ENCODE peak calls at places on chromosomes 4 and X, in seven cellular contexts. One of them, this sample, is unnamed.

GRCh38 chr4:88765729-88766128 is 68.1 kb upstream of the NAP1L5 start:
- DNase-seq in epithelial cell of proximal tubule: peak
- DNase-seq in hepatocyte: no peak
- DNase-seq in left ventricle myocardium inferior: peak
- DNase-seq in GM23338: no peak
- DNase-seq in kidney: no peak
- DNase-seq in fibroblast of mammary gland: peak
- DNase-seq in this sample: no peak

GRCh38 chr4:122705035-122705434 is 27.5 kb upstream of the BBS12 start:
- DNase-seq in left ventricle myocardium inferior: no peak
- DNase-seq in epithelial cell of proximal tubule: no peak
- DNase-seq in fibroblast of mammary gland: no peak
- DNase-seq in GM23338: no peak
- DNase-seq in kidney: no peak
- DNase-seq in hepatocyte: no peak
- DNase-seq in this sample: no peak

GRCh38 chr4:149166365-149166764 is 649.3 kb downstream of the IQCM start:
- DNase-seq in epithelial cell of proximal tubule: no peak
- DNase-seq in left ventricle myocardium inferior: no peak
- DNase-seq in hepatocyte: no peak
- DNase-seq in fibroblast of mammary gland: no peak
- DNase-seq in kidney: no peak
- DNase-seq in GM23338: no peak
- DNase-seq in this sample: no peak

GRCh38 chrX:8688776-8689175 is 43.2 kb downstream of the ANOS1 start:
- DNase-seq in hepatocyte: no peak
- DNase-seq in epithelial cell of proximal tubule: no peak
- DNase-seq in GM23338: peak
- DNase-seq in left ventricle myocardium inferior: no peak
- DNase-seq in kidney: no peak
- DNase-seq in fibroblast of mammary gland: no peak
- DNase-seq in this sample: peak

GRCh38 chrX:102651968-102652744 is 873 bp downstream of the GPRASP1 start:
- DNase-seq in kidney: peak
- DNase-seq in fibroblast of mammary gland: peak
- DNase-seq in hepatocyte: peak
- DNase-seq in left ventricle myocardium inferior: no peak
- DNase-seq in epithelial cell of proximal tubule: no peak
- DNase-seq in GM23338: peak
- DNase-seq in this sample: peak

GRCh38 chr4:52983563-52984303 is 121.6 kb downstream of the RASL11B start:
- DNase-seq in epithelial cell of proximal tubule: peak
- DNase-seq in hepatocyte: peak
- DNase-seq in left ventricle myocardium inferior: no peak
- DNase-seq in fibroblast of mammary gland: peak
- DNase-seq in kidney: no peak
- DNase-seq in GM23338: peak
- DNase-seq in this sample: no peak

GRCh38 chr4:27844359-27844758 is 983.7 kb downstream of the STIM2 start:
- DNase-seq in hepatocyte: no peak
- DNase-seq in GM23338: no peak
- DNase-seq in epithelial cell of proximal tubule: no peak
- DNase-seq in left ventricle myocardium inferior: no peak
- DNase-seq in fibroblast of mammary gland: peak
- DNase-seq in kidney: no peak
- DNase-seq in this sample: no peak

GRCh38 chr4:145732416-145732815 is 52.5 kb downstream of the C4orf51 start:
- DNase-seq in fibroblast of mammary gland: no peak
- DNase-seq in left ventricle myocardium inferior: no peak
- DNase-seq in hepatocyte: no peak
- DNase-seq in GM23338: peak
- DNase-seq in epithelial cell of proximal tubule: no peak
- DNase-seq in kidney: no peak
- DNase-seq in this sample: peak

GRCh38 chr4:176193126-176193525 is 2.3 kb downstream of the SPATA4 start:
- DNase-seq in GM23338: no peak
- DNase-seq in epithelial cell of proximal tubule: no peak
- DNase-seq in hepatocyte: no peak
- DNase-seq in fibroblast of mammary gland: peak
- DNase-seq in left ventricle myocardium inferior: no peak
- DNase-seq in kidney: no peak
- DNase-seq in this sample: no peak

GRCh38 chr4:165194368-165194767 is 13.0 kb upstream of the KLHL2 start:
- DNase-seq in fibroblast of mammary gland: no peak
- DNase-seq in hepatocyte: no peak
- DNase-seq in left ventricle myocardium inferior: no peak
- DNase-seq in epithelial cell of proximal tubule: no peak
- DNase-seq in GM23338: no peak
- DNase-seq in kidney: no peak
- DNase-seq in this sample: no peak

GRCh38 chr4:149045731-149046130 is 603.5 kb upstream of the NR3C2 start:
- DNase-seq in hepatocyte: no peak
- DNase-seq in epithelial cell of proximal tubule: no peak
- DNase-seq in kidney: no peak
- DNase-seq in GM23338: no peak
- DNase-seq in fibroblast of mammary gland: no peak
- DNase-seq in left ventricle myocardium inferior: no peak
- DNase-seq in this sample: no peak

GRCh38 chr4:55568905-55569504 is 22.3 kb upstream of the CLOCK start:
- DNase-seq in kidney: no peak
- DNase-seq in GM23338: no peak
- DNase-seq in hepatocyte: no peak
- DNase-seq in fibroblast of mammary gland: no peak
- DNase-seq in left ventricle myocardium inferior: no peak
- DNase-seq in epithelial cell of proximal tubule: no peak
- DNase-seq in this sample: no peak

GRCh38 chrX:147877726-147878125 is 34.0 kb upstream of the FMR1 start:
- DNase-seq in hepatocyte: no peak
- DNase-seq in GM23338: no peak
- DNase-seq in fibroblast of mammary gland: no peak
- DNase-seq in left ventricle myocardium inferior: no peak
- DNase-seq in epithelial cell of proximal tubule: no peak
- DNase-seq in kidney: no peak
- DNase-seq in this sample: no peak

GRCh38 chr4:38131371-38132139 is 171.4 kb downstream of the PTTG2 start:
- DNase-seq in hepatocyte: peak
- DNase-seq in epithelial cell of proximal tubule: no peak
- DNase-seq in fibroblast of mammary gland: peak
- DNase-seq in kidney: no peak
- DNase-seq in left ventricle myocardium inferior: no peak
- DNase-seq in GM23338: peak
- DNase-seq in this sample: peak

GRCh38 chr4:139887962-139888735 is 222.5 kb downstream of the MGST2 start:
- DNase-seq in kidney: no peak
- DNase-seq in epithelial cell of proximal tubule: peak
- DNase-seq in fibroblast of mammary gland: no peak
- DNase-seq in hepatocyte: no peak
- DNase-seq in left ventricle myocardium inferior: no peak
- DNase-seq in GM23338: peak
- DNase-seq in this sample: peak

DNA sequence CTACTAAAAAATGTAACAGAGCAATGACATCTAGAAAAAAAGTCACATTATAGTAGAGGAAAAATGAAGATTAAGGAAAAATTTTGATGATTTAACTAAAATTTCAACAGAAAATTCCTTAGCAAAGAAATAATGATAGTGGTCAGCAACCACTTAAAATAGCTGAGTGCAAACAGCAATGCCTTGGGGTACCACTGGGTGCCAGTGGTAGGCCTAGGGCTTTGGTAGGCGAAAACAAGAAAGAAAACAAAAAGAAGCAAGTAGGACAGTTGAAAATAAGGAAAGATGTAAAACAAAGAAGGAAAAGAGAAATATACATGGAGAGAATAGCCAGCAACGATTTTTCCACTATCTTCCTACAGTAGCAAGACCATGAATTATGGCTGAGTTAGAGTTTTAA is 313.5 kb upstream of the IRS4 start:
- DNase-seq in kidney: no peak
- DNase-seq in epithelial cell of proximal tubule: no peak
- DNase-seq in left ventricle myocardium inferior: no peak
- DNase-seq in hepatocyte: no peak
- DNase-seq in fibroblast of mammary gland: no peak
- DNase-seq in GM23338: peak
- DNase-seq in this sample: peak
- TF ChIP-seq CTCF in kidney: no peak
- TF ChIP-seq CTCF in epithelial cell of proximal tubule: peak
- TF ChIP-seq CTCF in left ventricle myocardium inferior: no peak
- TF ChIP-seq CTCF in hepatocyte: peak
- TF ChIP-seq CTCF in fibroblast of mammary gland: no peak
- TF ChIP-seq CTCF in GM23338: peak
- TF ChIP-seq CTCF in this sample: peak

GRCh38 chrX:123425471-123425870 is 241.4 kb downstream of the GRIA3 start:
- DNase-seq in hepatocyte: no peak
- DNase-seq in left ventricle myocardium inferior: no peak
- DNase-seq in kidney: no peak
- DNase-seq in fibroblast of mammary gland: peak
- DNase-seq in epithelial cell of proximal tubule: no peak
- DNase-seq in GM23338: no peak
- DNase-seq in this sample: no peak

GRCh38 chrX:123425904-123426303 is 241.8 kb downstream of the GRIA3 start:
- DNase-seq in GM23338: no peak
- DNase-seq in hepatocyte: no peak
- DNase-seq in left ventricle myocardium inferior: no peak
- DNase-seq in epithelial cell of proximal tubule: no peak
- DNase-seq in fibroblast of mammary gland: peak
- DNase-seq in kidney: no peak
- DNase-seq in this sample: no peak

GRCh38 chrX:123424546-123424945 is 240.5 kb downstream of the GRIA3 start:
- DNase-seq in GM23338: no peak
- DNase-seq in kidney: no peak
- DNase-seq in hepatocyte: no peak
- DNase-seq in left ventricle myocardium inferior: no peak
- DNase-seq in fibroblast of mammary gland: peak
- DNase-seq in epithelial cell of proximal tubule: peak
- DNase-seq in this sample: no peak

DNA sequence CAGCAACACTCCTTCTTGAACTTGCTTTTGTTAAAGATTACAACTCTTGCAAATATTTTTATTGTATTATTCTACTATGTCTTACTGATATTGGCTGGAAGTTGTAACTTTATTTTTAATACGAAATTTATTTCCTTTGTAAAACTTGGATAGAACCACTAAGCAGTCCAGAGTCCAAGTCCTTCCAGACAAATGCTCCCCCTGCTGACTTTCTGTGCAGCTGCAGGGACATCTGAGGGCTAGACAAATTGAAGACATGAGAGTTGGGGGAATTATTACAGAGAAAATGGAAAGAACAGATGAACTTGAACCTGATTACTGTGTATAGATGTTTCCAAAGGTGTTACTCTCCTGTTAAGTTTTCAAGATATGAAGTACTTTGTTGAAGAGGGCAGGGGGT is 238.8 kb downstream of the GRIA3 start:
- DNase-seq in epithelial cell of proximal tubule: no peak
- DNase-seq in GM23338: peak
- DNase-seq in hepatocyte: peak
- DNase-seq in left ventricle myocardium inferior: no peak
- DNase-seq in kidney: no peak
- DNase-seq in fibroblast of mammary gland: peak
- DNase-seq in this sample: peak
- TF ChIP-seq CTCF in epithelial cell of proximal tubule: peak
- TF ChIP-seq CTCF in GM23338: peak
- TF ChIP-seq CTCF in hepatocyte: peak
- TF ChIP-seq CTCF in left ventricle myocardium inferior: peak
- TF ChIP-seq CTCF in kidney: peak
- TF ChIP-seq CTCF in fibroblast of mammary gland: peak
- TF ChIP-seq CTCF in this sample: peak

DNA sequence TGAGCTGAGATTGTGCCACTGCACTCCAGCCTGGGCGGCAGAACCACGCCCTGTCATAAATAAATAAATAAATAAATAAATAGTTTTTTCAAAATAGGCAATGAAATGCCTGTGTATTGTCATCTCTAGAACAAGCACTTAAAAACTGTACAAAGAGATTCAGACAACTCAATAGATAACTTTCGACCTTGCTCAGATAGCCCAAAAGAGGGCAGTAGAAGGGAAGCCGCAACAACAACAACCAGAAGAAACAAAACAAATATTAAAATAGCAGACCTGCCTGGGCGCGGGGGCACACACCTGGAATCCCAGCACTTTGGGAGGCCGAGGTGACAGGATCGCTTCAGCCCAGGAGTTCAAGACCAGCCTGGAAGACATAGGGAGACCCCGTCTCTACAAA is 9.4 kb upstream of the CLDN34 start:
- DNase-seq in hepatocyte: no peak
- DNase-seq in epithelial cell of proximal tubule: no peak
- DNase-seq in left ventricle myocardium inferior: no peak
- DNase-seq in kidney: no peak
- DNase-seq in GM23338: no peak
- DNase-seq in fibroblast of mammary gland: no peak
- DNase-seq in this sample: no peak
- TF ChIP-seq CTCF in hepatocyte: no peak
- TF ChIP-seq CTCF in epithelial cell of proximal tubule: no peak
- TF ChIP-seq CTCF in left ventricle myocardium inferior: no peak
- TF ChIP-seq CTCF in kidney: no peak
- TF ChIP-seq CTCF in GM23338: peak
- TF ChIP-seq CTCF in fibroblast of mammary gland: no peak
- TF ChIP-seq CTCF in this sample: peak

DNA sequence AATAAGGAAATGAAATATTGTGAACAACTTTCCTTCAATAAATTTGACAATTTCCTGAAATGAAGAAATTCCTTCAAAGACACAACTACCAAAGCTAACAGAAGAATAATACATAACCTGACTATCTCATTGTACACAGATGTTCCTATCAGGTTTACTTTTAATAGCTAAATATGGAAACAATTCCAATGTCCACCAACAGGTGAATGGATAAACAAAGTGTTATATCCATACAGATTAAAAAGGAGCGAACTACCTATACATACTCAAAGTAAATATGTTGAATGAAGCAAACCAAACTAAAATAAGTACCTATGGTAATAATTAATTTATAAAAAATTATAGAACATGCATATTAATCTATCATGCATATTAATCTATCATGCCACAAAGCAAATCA is 554.9 kb downstream of the PPP4R3C start:
- DNase-seq in epithelial cell of proximal tubule: no peak
- DNase-seq in GM23338: no peak
- DNase-seq in hepatocyte: no peak
- DNase-seq in left ventricle myocardium inferior: no peak
- DNase-seq in fibroblast of mammary gland: no peak
- DNase-seq in kidney: no peak
- DNase-seq in this sample: no peak
- TF ChIP-seq CTCF in epithelial cell of proximal tubule: no peak
- TF ChIP-seq CTCF in GM23338: no peak
- TF ChIP-seq CTCF in hepatocyte: no peak
- TF ChIP-seq CTCF in left ventricle myocardium inferior: no peak
- TF ChIP-seq CTCF in fibroblast of mammary gland: no peak
- TF ChIP-seq CTCF in kidney: no peak
- TF ChIP-seq CTCF in this sample: peak

DNA sequence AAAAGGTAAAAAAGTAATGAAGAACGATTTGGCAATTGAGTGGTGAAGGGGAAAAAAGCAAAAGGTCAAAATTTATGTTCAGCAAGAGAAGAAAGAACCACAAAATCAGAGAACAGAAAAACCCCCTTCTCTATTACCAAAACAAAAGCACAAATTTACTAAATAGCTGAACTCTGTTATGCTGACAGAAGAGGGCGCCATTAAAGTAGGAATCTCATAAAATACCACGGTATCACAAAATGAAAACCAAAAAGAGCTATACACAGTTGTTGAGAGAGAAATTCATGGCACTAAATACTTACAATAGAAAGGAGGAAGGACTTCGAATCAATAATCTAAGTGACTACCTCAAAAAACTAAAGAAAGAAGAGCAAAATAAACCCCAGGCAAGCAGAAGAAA is 69.6 kb upstream of the CXorf66 start:
- DNase-seq in fibroblast of mammary gland: no peak
- DNase-seq in epithelial cell of proximal tubule: no peak
- DNase-seq in hepatocyte: no peak
- DNase-seq in GM23338: peak
- DNase-seq in kidney: no peak
- DNase-seq in left ventricle myocardium inferior: no peak
- DNase-seq in this sample: no peak
- TF ChIP-seq CTCF in fibroblast of mammary gland: peak
- TF ChIP-seq CTCF in epithelial cell of proximal tubule: peak
- TF ChIP-seq CTCF in hepatocyte: peak
- TF ChIP-seq CTCF in GM23338: peak
- TF ChIP-seq CTCF in kidney: no peak
- TF ChIP-seq CTCF in left ventricle myocardium inferior: no peak
- TF ChIP-seq CTCF in this sample: peak

This sample was measured in endodermal cell.